ENCODE peak calls at places on chromosomes 3 and 15, in ten cellular contexts. M, A, S, J, P, B, I, G, U and O are unnamed samples.
A peak's percentile ranks its signal among the peaks of the same experiment; 100 is the strongest.

GRCh38 chr15:26806161-26806560 is 33.3 kb upstream of the GABRB3 start:
- DNase-seq in M (peak; percentile 85), A (no peak), S (no peak), J (no peak), P (no peak), B (no peak), I (no peak), G (no peak), U (no peak), O (peak; percentile 51)

GRCh38 chr3:140363801-140364200 is 314.1 kb upstream of the TRIM42 start:
- DNase-seq in M (peak; percentile 6), A (peak; percentile 45), S (no peak), J (peak; percentile 27), P (no peak), B (no peak), I (no peak), G (no peak), U (no peak), O (peak; percentile 7)

GRCh38 chr3:81760215-81760614 is 1.2 kb downstream of the GBE1 start:
- DNase-seq in M (no peak), A (no peak), S (no peak), J (no peak), P (no peak), B (no peak), I (no peak), G (no peak), U (no peak), O (no peak)

GRCh38 chr15:80160570-80161156 is 7.9 kb downstream of the FAH start:
- DNase-seq in M (peak; percentile 72), A (peak; percentile 43), S (peak; percentile 61), J (peak; percentile 91), P (no peak), B (peak; percentile 39), I (peak; percentile 50), G (no peak), U (peak; percentile 32), O (peak; percentile 87)

GRCh38 chr15:69798481-69799315 is 299.0 kb downstream of the TLE3 start:
- DNase-seq in M (no peak), A (peak; percentile 44), S (no peak), J (no peak), P (no peak), B (no peak), I (no peak), G (no peak), U (no peak), O (peak; percentile 38)

GRCh38 chr3:102206506-102207145 is 228.2 kb upstream of the ZPLD1 start:
- DNase-seq in M (peak; percentile 69), A (peak; percentile 23), S (no peak), J (no peak), P (peak; percentile 83), B (no peak), I (peak; percentile 68), G (no peak), U (peak; percentile 81), O (peak; percentile 98)

GRCh38 chr3:140870351-140870750 is 71.3 kb upstream of the SLC25A36 start:
- DNase-seq in M (no peak), A (no peak), S (no peak), J (no peak), P (no peak), B (no peak), I (no peak), G (no peak), U (no peak), O (no peak)

GRCh38 chr3:36214460-36214859 is 165.8 kb upstream of the STAC start:
- DNase-seq in M (peak; percentile 22), A (no peak), S (no peak), J (no peak), P (no peak), B (no peak), I (no peak), G (no peak), U (no peak), O (no peak)

GRCh38 chr3:63972196-63972595 is 51.1 kb downstream of the PSMD6 start:
- DNase-seq in M (no peak), A (no peak), S (no peak), J (no peak), P (no peak), B (no peak), I (no peak), G (no peak), U (no peak), O (no peak)

GRCh38 chr3:174439621-174440349 is 419.3 kb upstream of the NAALADL2 start:
- DNase-seq in M (peak; percentile 50), A (peak; percentile 17), S (no peak), J (peak; percentile 2), P (peak; percentile 27), B (no peak), I (peak; percentile 17), G (no peak), U (peak; percentile 41), O (no peak)

GRCh38 chr3:113952921-113953320 is 5.1 kb downstream of the ZDHHC23 start:
- DNase-seq in M (no peak), A (no peak), S (no peak), J (no peak), P (no peak), B (no peak), I (no peak), G (no peak), U (no peak), O (no peak)

GRCh38 chr3:113948015-113948917 is 453 bp downstream of the ZDHHC23 start:
- DNase-seq in M (peak; percentile 66), A (peak; percentile 15), S (peak; percentile 48), J (peak; percentile 10), P (no peak), B (no peak), I (peak; percentile 65), G (no peak), U (no peak), O (peak; percentile 62)

GRCh38 chr3:113946831-113947230 is 982 bp upstream of the ZDHHC23 start:
- DNase-seq in M (no peak), A (no peak), S (no peak), J (no peak), P (no peak), B (no peak), I (no peak), G (no peak), U (no peak), O (no peak)

DNA sequence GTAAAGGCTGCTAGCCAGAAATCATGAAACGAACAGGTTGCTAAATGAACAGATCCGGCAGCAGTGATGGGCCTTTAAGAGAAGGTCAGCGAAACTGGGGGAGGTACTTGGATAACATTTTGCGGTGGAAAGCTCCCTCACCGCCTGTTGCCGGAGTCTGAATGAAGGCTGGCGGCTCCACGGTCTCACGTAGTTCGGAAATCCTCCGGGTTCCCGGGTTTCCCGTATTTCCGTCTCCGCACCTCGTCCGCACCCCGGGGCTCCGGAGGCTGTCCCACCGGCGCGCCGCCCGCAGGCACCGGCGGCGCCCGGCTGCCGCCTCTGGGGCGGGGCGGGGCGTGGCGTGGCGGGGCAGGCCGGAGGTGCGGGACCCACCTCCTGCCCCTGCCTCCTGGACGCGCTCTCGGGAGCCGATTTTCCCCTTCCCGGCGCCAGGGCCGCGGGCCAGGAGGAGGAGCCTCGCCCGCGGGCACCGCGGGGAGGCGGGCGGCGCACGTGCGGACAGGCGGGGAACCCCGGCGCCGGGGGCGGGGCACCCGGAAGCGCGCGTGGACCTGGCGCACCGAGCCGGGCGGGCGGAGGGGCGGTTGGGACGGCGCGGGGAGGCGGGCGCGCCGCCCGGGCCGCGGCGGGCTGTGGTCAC is at the start of gene ZDHHC23:
- DNase-seq in M (peak; percentile 92), A (peak; percentile 67), S (peak; percentile 53), J (peak; percentile 31), P (peak; percentile 70), B (no peak), I (peak; percentile 91), G (no peak), U (peak; percentile 21), O (peak; percentile 91)
- TF ChIP-seq POLR2A in M (peak; percentile 62), A (no peak), S (no peak), J (no peak), P (peak; percentile 26), B (no peak), I (peak; percentile 37), G (no peak), U (peak; percentile 11), O (peak; percentile 12)

GRCh38 chr3:45955017-45955647 is 11.9 kb downstream of the CXCR6 start:
- DNase-seq in M (no peak), A (no peak), S (no peak), J (no peak), P (no peak), B (no peak), I (no peak), G (no peak), U (no peak), O (peak; percentile 89)
- H3K36me3 ChIP-seq in M (peaks cover 51% of the 10 kb centered on the region), A (no peaks in the 10 kb centered on the region), S (no peaks in the 10 kb centered on the region), J (peaks cover 96% of the 10 kb centered on the region), P (no peaks in the 10 kb centered on the region), B (peaks cover 21% of the 10 kb centered on the region), I (no peaks in the 10 kb centered on the region), G (peaks cover 17% of the 10 kb centered on the region), U (peaks cover 99% of the 10 kb centered on the region), O (peaks cover 29% of the 10 kb centered on the region)

GRCh38 chr15:89093509-89093908 is 5.3 kb downstream of the ABHD2 start:
- DNase-seq in M (peak; percentile 41), A (peak; percentile 52), S (no peak), J (no peak), P (no peak), B (no peak), I (no peak), G (no peak), U (no peak), O (no peak)

GRCh38 chr15:89089316-89090230 is 1.3 kb downstream of the ABHD2 start:
- DNase-seq in M (peak; percentile 65), A (no peak), S (no peak), J (no peak), P (no peak), B (no peak), I (no peak), G (no peak), U (no peak), O (no peak)

GRCh38 chr15:89088605-89089315 is 504 bp downstream of the ABHD2 start:
- DNase-seq in M (peak; percentile 79), A (peak; percentile 50), S (no peak), J (peak; percentile 61), P (no peak), B (no peak), I (peak; percentile 36), G (no peak), U (no peak), O (peak; percentile 23)

GRCh38 chr15:89091667-89092220 is 3.5 kb downstream of the ABHD2 start:
- DNase-seq in M (no peak), A (no peak), S (no peak), J (no peak), P (no peak), B (no peak), I (no peak), G (no peak), U (no peak), O (no peak)

GRCh38 chr15:89090791-89091666 is 2.8 kb downstream of the ABHD2 start:
- DNase-seq in M (peak; percentile 87), A (peak; percentile 55), S (peak; percentile 74), J (peak; percentile 69), P (peak; percentile 64), B (no peak), I (peak; percentile 52), G (no peak), U (peak; percentile 62), O (peak; percentile 25)
- TF ChIP-seq POLR2A in M (peak; percentile 56), A (no peak), S (peak; percentile 49), J (no peak), P (peak; percentile 47), B (peak; percentile 55), I (peak; percentile 57), G (no peak), U (peak; percentile 40), O (no peak)

DNA sequence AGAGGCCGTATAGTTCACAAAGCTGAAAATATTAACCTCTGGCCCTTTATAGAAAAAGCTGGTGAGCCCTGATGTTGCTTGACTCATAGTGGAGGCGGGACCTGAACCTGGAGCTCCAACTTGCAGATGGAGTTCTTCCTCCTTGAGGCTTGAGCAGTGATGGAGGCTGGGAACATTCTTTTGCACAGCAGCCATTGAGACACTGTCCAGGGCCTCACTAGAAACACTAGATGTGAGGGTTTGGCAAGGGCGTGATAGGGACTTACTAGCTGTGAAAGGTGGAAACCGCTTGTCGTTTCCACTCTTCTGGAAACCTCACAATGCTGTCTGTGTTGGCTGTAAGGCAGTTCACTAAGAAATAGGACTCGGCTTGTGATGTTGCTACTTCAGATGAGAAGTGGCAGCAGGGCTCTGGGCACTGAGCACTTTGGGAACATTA is 12.5 kb downstream of the SMAD6 start:
- DNase-seq in M (no peak), A (no peak), S (no peak), J (no peak), P (no peak), B (no peak), I (no peak), G (no peak), U (no peak), O (peak; percentile 66)
- H3K36me3 ChIP-seq in M (peaks cover 2% of the 10 kb centered on the region), A (no peaks in the 10 kb centered on the region), S (no peaks in the 10 kb centered on the region), J (peaks cover 66% of the 10 kb centered on the region), P (no peaks in the 10 kb centered on the region), B (no peaks in the 10 kb centered on the region), I (no peaks in the 10 kb centered on the region), G (no peaks in the 10 kb centered on the region), U (peaks cover 33% of the 10 kb centered on the region), O (peaks cover 5% of the 10 kb centered on the region)